ENCODE peak calls at places on chromosomes 5 and 9, in five cellular contexts. F, C, P, N and O are unnamed samples.

GRCh38 chr9:75914002-75914401 is 23.5 kb downstream of the PCSK5 start:
- DNase-seq in F (no peak), P (no peak), N (no peak), C (no peak), O (no peak)

GRCh38 chr5:173753307-173754168 is 134.6 kb upstream of the CPEB4 start:
- DNase-seq in C (no peak), N (no peak), F (no peak), P (peak; percentile 63), O (no peak)

GRCh38 chr5:168813179-168813968 is 234.2 kb upstream of the PANK3 start:
- DNase-seq in F (no peak), C (no peak), N (no peak), P (no peak), O (no peak)

GRCh38 chr5:41109186-41109585 is 38.0 kb upstream of the MROH2B start:
- DNase-seq in N (no peak), C (no peak), P (no peak), F (no peak), O (no peak)

GRCh38 chr5:176789873-176790615 is 20.3 kb upstream of the UNC5A start:
- DNase-seq in N (no peak), P (no peak), C (no peak), F (no peak), O (no peak)

GRCh38 chr9:122827759-122828090 is 663 bp downstream of the PDCL start:
- DNase-seq in N (no peak), C (no peak), F (no peak), P (no peak), O (no peak)

GRCh38 chr5:148910216-148910615 is 83.8 kb downstream of the ADRB2 start:
- DNase-seq in C (no peak), F (no peak), P (no peak), N (no peak), O (no peak)

GRCh38 chr5:92769986-92770385 is 811.0 kb downstream of the NR2F1-AS1 start:
- DNase-seq in C (no peak), P (no peak), F (no peak), N (no peak), O (no peak)

GRCh38 chr5:147935032-147935431 is 28.7 kb upstream of the C5orf46 start:
- DNase-seq in F (no peak), C (no peak), N (no peak), P (peak; percentile 13), O (peak; percentile 34)

GRCh38 chr5:139666551-139666950 is 18.4 kb downstream of the CXXC5 start:
- DNase-seq in P (no peak), C (no peak), F (no peak), N (no peak), O (no peak)

GRCh38 chr9:76451234-76451633 is 7.7 kb upstream of the GCNT1 start:
- DNase-seq in F (no peak), C (no peak), P (no peak), N (no peak), O (no peak)